ENCODE peak calls at places on chromosomes 5 and 9, in eight cellular contexts. One of them, this sample, is unnamed.
A peak's percentile ranks its signal among the peaks of the same experiment; 100 is the strongest.

GRCh38 chr9:122213589-122214413 is 15.0 kb downstream of the LHX6 start:
- DNase-seq in Calu3: peak; percentile 63
- DNase-seq in activated T-helper 1 cell treated with Interleukin-2 at 50 U/mL for 16 hours: peak; percentile 17
- DNase-seq in GM12864: no peak
- DNase-seq in hepatocyte: peak; percentile 83
- DNase-seq in activated CD4-positive, CD25-positive, alpha-beta regulatory T cell: peak; percentile 9
- DNase-seq in cardiac fibroblast: peak; percentile 16
- DNase-seq in activated T-cell treated with anti-CD3 and anti-CD28 coated beads, Interleukin-2, amount 50 U/mL, for 4 hours: peak; percentile 23
- DNase-seq in this sample: peak; percentile 100

GRCh38 chr9:75788006-75788634 is 102.4 kb upstream of the PCSK5 start:
- DNase-seq in Calu3: no peak
- DNase-seq in activated T-helper 1 cell treated with Interleukin-2 at 50 U/mL for 16 hours: no peak
- DNase-seq in GM12864: no peak
- DNase-seq in hepatocyte: no peak
- DNase-seq in activated CD4-positive, CD25-positive, alpha-beta regulatory T cell: no peak
- DNase-seq in cardiac fibroblast: no peak
- DNase-seq in activated T-cell treated with anti-CD3 and anti-CD28 coated beads, Interleukin-2, amount 50 U/mL, for 4 hours: no peak
- DNase-seq in this sample: no peak

GRCh38 chr9:89969881-89970639 is 365.2 kb downstream of the GADD45G start:
- DNase-seq in Calu3: no peak
- DNase-seq in activated T-helper 1 cell treated with Interleukin-2 at 50 U/mL for 16 hours: no peak
- DNase-seq in GM12864: no peak
- DNase-seq in hepatocyte: no peak
- DNase-seq in activated CD4-positive, CD25-positive, alpha-beta regulatory T cell: no peak
- DNase-seq in cardiac fibroblast: no peak
- DNase-seq in activated T-cell treated with anti-CD3 and anti-CD28 coated beads, Interleukin-2, amount 50 U/mL, for 4 hours: no peak
- DNase-seq in this sample: no peak

GRCh38 chr9:120965344-120966004 is 38.9 kb upstream of the TRAF1 start:
- DNase-seq in Calu3: no peak
- DNase-seq in activated T-helper 1 cell treated with Interleukin-2 at 50 U/mL for 16 hours: no peak
- DNase-seq in GM12864: no peak
- DNase-seq in hepatocyte: peak; percentile 57
- DNase-seq in activated CD4-positive, CD25-positive, alpha-beta regulatory T cell: no peak
- DNase-seq in cardiac fibroblast: peak; percentile 67
- DNase-seq in activated T-cell treated with anti-CD3 and anti-CD28 coated beads, Interleukin-2, amount 50 U/mL, for 4 hours: no peak
- DNase-seq in this sample: peak; percentile 41

GRCh38 chr5:16057277-16057676 is 122.3 kb downstream of the MARCHF11 start:
- DNase-seq in Calu3: no peak
- DNase-seq in activated T-helper 1 cell treated with Interleukin-2 at 50 U/mL for 16 hours: no peak
- DNase-seq in GM12864: no peak
- DNase-seq in hepatocyte: no peak
- DNase-seq in activated CD4-positive, CD25-positive, alpha-beta regulatory T cell: no peak
- DNase-seq in cardiac fibroblast: no peak
- DNase-seq in activated T-cell treated with anti-CD3 and anti-CD28 coated beads, Interleukin-2, amount 50 U/mL, for 4 hours: no peak
- DNase-seq in this sample: no peak

GRCh38 chr5:168273056-168273980 is 18.1 kb upstream of the WWC1 start:
- DNase-seq in Calu3: no peak
- DNase-seq in activated T-helper 1 cell treated with Interleukin-2 at 50 U/mL for 16 hours: no peak
- DNase-seq in GM12864: no peak
- DNase-seq in hepatocyte: no peak
- DNase-seq in activated CD4-positive, CD25-positive, alpha-beta regulatory T cell: no peak
- DNase-seq in cardiac fibroblast: no peak
- DNase-seq in activated T-cell treated with anti-CD3 and anti-CD28 coated beads, Interleukin-2, amount 50 U/mL, for 4 hours: no peak
- DNase-seq in this sample: no peak

GRCh38 chr5:140694276-140694675 is 3.0 kb downstream of the HARS2 start:
- DNase-seq in Calu3: no peak
- DNase-seq in activated T-helper 1 cell treated with Interleukin-2 at 50 U/mL for 16 hours: no peak
- DNase-seq in GM12864: no peak
- DNase-seq in hepatocyte: no peak
- DNase-seq in activated CD4-positive, CD25-positive, alpha-beta regulatory T cell: no peak
- DNase-seq in cardiac fibroblast: peak; percentile 40
- DNase-seq in activated T-cell treated with anti-CD3 and anti-CD28 coated beads, Interleukin-2, amount 50 U/mL, for 4 hours: no peak
- DNase-seq in this sample: no peak

GRCh38 chr9:92658611-92659010 is 11.3 kb downstream of the IPPK start:
- DNase-seq in Calu3: no peak
- DNase-seq in activated T-helper 1 cell treated with Interleukin-2 at 50 U/mL for 16 hours: no peak
- DNase-seq in GM12864: no peak
- DNase-seq in hepatocyte: no peak
- DNase-seq in activated CD4-positive, CD25-positive, alpha-beta regulatory T cell: no peak
- DNase-seq in cardiac fibroblast: no peak
- DNase-seq in activated T-cell treated with anti-CD3 and anti-CD28 coated beads, Interleukin-2, amount 50 U/mL, for 4 hours: no peak
- DNase-seq in this sample: no peak

GRCh38 chr5:71384706-71385105 is 70.7 kb upstream of the BDP1 start:
- DNase-seq in Calu3: no peak
- DNase-seq in activated T-helper 1 cell treated with Interleukin-2 at 50 U/mL for 16 hours: no peak
- DNase-seq in GM12864: no peak
- DNase-seq in hepatocyte: no peak
- DNase-seq in activated CD4-positive, CD25-positive, alpha-beta regulatory T cell: no peak
- DNase-seq in cardiac fibroblast: no peak
- DNase-seq in activated T-cell treated with anti-CD3 and anti-CD28 coated beads, Interleukin-2, amount 50 U/mL, for 4 hours: no peak
- DNase-seq in this sample: no peak

GRCh38 chr9:130288926-130289705 is 23.6 kb downstream of the HMCN2 start:
- DNase-seq in Calu3: no peak
- DNase-seq in activated T-helper 1 cell treated with Interleukin-2 at 50 U/mL for 16 hours: no peak
- DNase-seq in GM12864: no peak
- DNase-seq in hepatocyte: no peak
- DNase-seq in activated CD4-positive, CD25-positive, alpha-beta regulatory T cell: no peak
- DNase-seq in cardiac fibroblast: no peak
- DNase-seq in activated T-cell treated with anti-CD3 and anti-CD28 coated beads, Interleukin-2, amount 50 U/mL, for 4 hours: no peak
- DNase-seq in this sample: peak; percentile 84

GRCh38 chr5:10485142-10485795 is 43.6 kb downstream of the ROPN1L start:
- DNase-seq in Calu3: peak; percentile 32
- DNase-seq in activated T-helper 1 cell treated with Interleukin-2 at 50 U/mL for 16 hours: no peak
- DNase-seq in GM12864: no peak
- DNase-seq in hepatocyte: peak; percentile 78
- DNase-seq in activated CD4-positive, CD25-positive, alpha-beta regulatory T cell: no peak
- DNase-seq in cardiac fibroblast: peak; percentile 98
- DNase-seq in activated T-cell treated with anti-CD3 and anti-CD28 coated beads, Interleukin-2, amount 50 U/mL, for 4 hours: no peak
- DNase-seq in this sample: peak; percentile 85